ENCODE peak calls at places on chromosome 1, in four cellular contexts. One of them, this sample, is unnamed.
A peak's percentile ranks its signal among the peaks of the same experiment; 100 is the strongest.

GRCh38 chr1:205588691-205589445 is 42.9 kb downstream of the ELK4 start:
- DNase-seq in tibial nerve: no peak
- DNase-seq in A172: peak; percentile 26
- DNase-seq in CD4-positive, alpha-beta memory T cell: no peak
- DNase-seq in this sample: peak; percentile 60

GRCh38 chr1:164699815-164700491 is 141.0 kb downstream of the PBX1 start:
- DNase-seq in tibial nerve: no peak
- DNase-seq in A172: no peak
- DNase-seq in CD4-positive, alpha-beta memory T cell: no peak
- DNase-seq in this sample: no peak

GRCh38 chr1:73144321-73144720 is 862.0 kb upstream of the NEGR1 start:
- DNase-seq in tibial nerve: no peak
- DNase-seq in A172: no peak
- DNase-seq in CD4-positive, alpha-beta memory T cell: no peak
- DNase-seq in this sample: no peak

GRCh38 chr1:154880651-154881050 is 10.6 kb upstream of the KCNN3 start:
- DNase-seq in tibial nerve: no peak
- DNase-seq in A172: no peak
- DNase-seq in CD4-positive, alpha-beta memory T cell: no peak
- DNase-seq in this sample: no peak

GRCh38 chr1:17826165-17826488 is 71.0 kb downstream of the ACTL8 start:
- DNase-seq in tibial nerve: no peak
- DNase-seq in A172: no peak
- DNase-seq in CD4-positive, alpha-beta memory T cell: no peak
- DNase-seq in this sample: no peak

GRCh38 chr1:88140325-88140724 is 543.7 kb upstream of the PKN2 start:
- DNase-seq in tibial nerve: no peak
- DNase-seq in A172: no peak
- DNase-seq in CD4-positive, alpha-beta memory T cell: no peak
- DNase-seq in this sample: no peak

GRCh38 chr1:161958425-161958824 is 65.2 kb downstream of the OLFML2B start:
- DNase-seq in tibial nerve: no peak
- DNase-seq in A172: peak; percentile 76
- DNase-seq in CD4-positive, alpha-beta memory T cell: no peak
- DNase-seq in this sample: no peak

GRCh38 chr1:3541930-3542329 is 69.4 kb downstream of the MEGF6 start:
- DNase-seq in tibial nerve: no peak
- DNase-seq in A172: peak; percentile 34
- DNase-seq in CD4-positive, alpha-beta memory T cell: no peak
- DNase-seq in this sample: no peak

GRCh38 chr1:185636848-185637247 is 97.3 kb upstream of the HMCN1 start:
- DNase-seq in tibial nerve: no peak
- DNase-seq in A172: no peak
- DNase-seq in CD4-positive, alpha-beta memory T cell: no peak
- DNase-seq in this sample: no peak

GRCh38 chr1:218480137-218480536 is 135.0 kb downstream of the TGFB2 start:
- DNase-seq in tibial nerve: no peak
- DNase-seq in A172: peak; percentile 96
- DNase-seq in CD4-positive, alpha-beta memory T cell: no peak
- DNase-seq in this sample: no peak

GRCh38 chr1:39647247-39647646 is 7.8 kb upstream of the HEYL start:
- DNase-seq in tibial nerve: no peak
- DNase-seq in A172: no peak
- DNase-seq in CD4-positive, alpha-beta memory T cell: no peak
- DNase-seq in this sample: no peak

GRCh38 chr1:9593492-9594465 is 5.1 kb downstream of the TMEM201 start:
- DNase-seq in tibial nerve: no peak
- DNase-seq in A172: peak; percentile 69
- DNase-seq in CD4-positive, alpha-beta memory T cell: no peak
- DNase-seq in this sample: no peak

GRCh38 chr1:31663622-31664452 is 19.2 kb upstream of the PEF1 start:
- DNase-seq in tibial nerve: no peak
- DNase-seq in A172: no peak
- DNase-seq in CD4-positive, alpha-beta memory T cell: peak; percentile 56
- DNase-seq in this sample: no peak

GRCh38 chr1:1597275-1597930 is 2.5 kb downstream of the FNDC10 start:
- DNase-seq in tibial nerve: no peak
- DNase-seq in A172: peak; percentile 20
- DNase-seq in CD4-positive, alpha-beta memory T cell: no peak
- DNase-seq in this sample: no peak

This sample was measured in NCI-H2107.